ENCODE peak calls at places on chromosomes 1 and 21, in five cellular contexts. V is IMR-90, L is brain microvascular endothelial cell, K is heart left ventricle, P is foreskin fibroblast. T is an unnamed sample.
A peak's percentile ranks its signal among the peaks of the same experiment; 100 is the strongest.

GRCh38 chr1:48644950-48645605 is 131.6 kb downstream of the BEND5 start:
- DNase-seq in V (no peak), L (no peak), K (no peak), P (no peak), T (no peak)

GRCh38 chr1:116826818-116827606 is 72.8 kb downstream of the CD2 start:
- DNase-seq in V (peak; percentile 7), L (peak; percentile 64), K (no peak), P (no peak), T (no peak)

GRCh38 chr1:63294797-63295594 is 27.4 kb upstream of the FOXD3 start:
- DNase-seq in V (no peak), L (no peak), K (no peak), P (no peak), T (no peak)

GRCh38 chr1:85576642-85577420 is 3.7 kb upstream of the CCN1 start:
- DNase-seq in V (peak; percentile 88), L (peak; percentile 87), K (peak; percentile 90), P (peak; percentile 93), T (peak; percentile 88)

GRCh38 chr1:30744060-30744756 is 13.4 kb downstream of the LAPTM5 start:
- DNase-seq in V (peak; percentile 73), L (no peak), K (no peak), P (peak; percentile 33), T (no peak)

GRCh38 chr1:26717066-26717465 is 21.3 kb downstream of the ARID1A start:
- DNase-seq in V (no peak), L (no peak), K (no peak), P (no peak), T (no peak)

GRCh38 chr1:165063181-165063955 is 293.1 kb downstream of the LMX1A start:
- DNase-seq in V (no peak), L (no peak), K (no peak), P (no peak), T (no peak)

GRCh38 chr1:94471271-94471670 is 53.1 kb downstream of the ABCD3 start:
- DNase-seq in V (no peak), L (no peak), K (no peak), P (no peak), T (no peak)

GRCh38 chr1:90616395-90616794 is 100.7 kb downstream of the BARHL2 start:
- DNase-seq in V (no peak), L (peak; percentile 5), K (no peak), P (no peak), T (no peak)

GRCh38 chr1:208177656-208178055 is 66.5 kb downstream of the PLXNA2 start:
- DNase-seq in V (no peak), L (no peak), K (no peak), P (no peak), T (peak; percentile 54)

GRCh38 chr21:37712204-37712934 is 203.9 kb downstream of the KCNJ6 start:
- DNase-seq in V (peak; percentile 73), L (peak; percentile 71), K (peak; percentile 68), P (peak; percentile 63), T (peak; percentile 63)

DNA sequence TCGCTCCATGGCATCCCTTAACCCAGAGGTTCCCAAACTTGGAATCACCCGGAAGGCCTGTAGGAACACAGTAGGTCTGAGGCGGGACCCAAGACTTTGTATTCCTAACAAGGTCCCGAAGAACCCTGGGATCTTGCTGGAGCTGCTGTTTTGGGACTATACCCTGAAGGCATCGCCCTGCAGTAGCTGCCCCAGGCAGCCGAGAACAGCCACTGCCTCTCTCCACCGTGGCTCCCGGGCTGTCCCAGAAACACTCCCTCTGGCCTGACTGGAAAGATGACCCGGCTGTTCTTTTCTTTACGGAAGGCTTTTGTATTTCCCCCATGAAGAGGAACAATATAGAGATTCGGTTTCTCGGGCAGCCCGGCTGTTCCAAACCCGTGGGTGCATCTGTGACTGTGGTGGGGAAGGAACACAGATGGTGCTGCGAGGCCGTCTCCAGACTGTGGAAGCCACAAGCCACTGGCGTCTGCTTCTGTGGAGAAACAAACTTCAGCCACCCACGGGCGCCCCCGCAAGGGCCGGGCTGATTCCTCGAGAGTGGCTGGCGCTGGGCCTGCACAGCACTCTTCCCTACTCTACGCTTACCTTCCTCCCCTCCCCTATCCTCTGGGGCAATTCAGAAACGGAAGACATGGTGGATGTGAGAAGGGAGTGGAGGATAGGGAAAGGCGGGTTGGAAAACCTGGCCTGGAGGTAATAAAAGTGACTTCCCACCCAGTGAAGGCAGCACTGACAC is 33.8 kb upstream of the VASH2 start:
- DNase-seq in V (peak; percentile 22), L (no peak), K (peak; percentile 54), P (peak; percentile 5), T (peak; percentile 44)
- TF ChIP-seq CTCF in V (no peak), L (peak; percentile 10), K (no peak), P (no peak), T (no peak)

GRCh38 chr1:18956189-18957135 is at the start of gene IFFO2:
- DNase-seq in V (peak; percentile 90), L (peak; percentile 89), K (peak; percentile 98), P (peak; percentile 92), T (peak; percentile 98)
- H3K4me3 ChIP-seq in V (peak within 1 kb of the TSS; percentile 95), L (peak within 1 kb of the TSS; percentile 74), K (peak within 1 kb of the TSS; percentile 67), P (peak within 1 kb of the TSS; percentile 78), T (peak within 1 kb of the TSS; percentile 83)

DNA sequence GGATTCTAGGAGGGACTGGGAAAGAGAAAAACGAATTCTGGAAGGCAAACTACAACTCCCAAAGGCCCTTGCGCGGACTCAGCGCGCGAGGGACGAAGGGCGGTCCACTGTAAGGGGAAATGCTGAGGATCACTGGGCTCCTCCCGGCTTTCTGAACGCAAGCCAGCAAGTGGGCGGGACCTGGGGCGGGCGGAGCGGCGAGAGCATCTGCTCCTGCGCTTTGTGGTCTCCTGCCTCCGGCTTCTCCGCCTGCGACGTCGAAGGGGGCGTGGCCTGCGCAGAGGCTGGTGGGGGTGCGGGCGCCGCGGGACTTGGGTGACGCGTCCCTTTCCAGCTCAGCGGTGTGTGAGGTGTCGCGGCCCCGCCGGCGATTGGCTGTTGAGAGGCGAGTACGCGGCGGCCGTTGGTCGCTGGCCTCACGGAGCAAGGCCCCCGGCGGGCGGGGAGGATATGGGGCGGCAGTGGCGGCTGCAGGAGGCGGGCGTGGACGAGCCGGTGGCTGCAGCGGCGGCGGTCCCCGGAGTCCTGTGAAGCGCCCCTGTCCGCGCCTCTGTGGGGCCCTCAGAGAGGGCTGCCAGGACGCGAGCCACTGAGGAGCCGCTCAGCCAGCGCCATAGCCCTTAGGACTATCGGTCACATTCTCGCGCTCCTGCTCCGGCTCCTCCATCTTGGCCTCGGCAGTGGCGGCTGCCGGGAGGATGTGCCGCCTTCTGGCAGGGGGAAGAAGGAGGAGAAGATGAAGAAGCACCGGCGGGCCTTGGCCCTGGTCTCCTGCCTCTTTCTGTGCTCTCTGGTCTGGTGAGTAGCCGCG is at the start of gene SUCO:
- DNase-seq in V (peak; percentile 99), L (peak; percentile 99), K (peak; percentile 99), P (peak; percentile 100), T (peak; percentile 100)
- TF ChIP-seq CTCF in V (no peak), L (peak; percentile 30), K (peak; percentile 7), P (no peak), T (no peak)

DNA sequence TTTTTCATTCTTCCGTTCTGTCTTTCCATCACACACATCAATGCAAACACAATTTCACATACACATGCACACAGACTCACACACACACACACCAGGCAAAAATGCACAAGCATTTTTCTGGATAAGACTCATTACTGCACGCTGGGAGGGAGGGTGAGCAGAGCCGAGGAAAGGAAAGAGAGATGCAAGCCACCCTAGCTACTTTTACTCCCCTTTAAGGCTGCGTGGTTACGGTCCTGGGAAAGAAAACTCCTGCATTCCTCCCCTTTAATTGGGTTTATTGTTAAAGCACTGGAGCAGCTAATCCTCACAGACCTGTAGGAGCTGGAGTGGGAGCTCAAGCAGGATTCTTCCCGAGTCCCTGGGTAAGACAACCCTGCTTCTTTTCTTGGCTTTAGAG is at the start of gene CAMK1G:
- DNase-seq in V (peak; percentile 80), L (peak; percentile 53), K (no peak), P (peak; percentile 43), T (no peak)
- H3K4me3 ChIP-seq in V (peak within 1 kb of the TSS; percentile 48), L (peak within 1 kb of the TSS; percentile 34), K (no peak within 1 kb of the TSS), P (peak within 1 kb of the TSS; percentile 30), T (no peak within 1 kb of the TSS)

DNA sequence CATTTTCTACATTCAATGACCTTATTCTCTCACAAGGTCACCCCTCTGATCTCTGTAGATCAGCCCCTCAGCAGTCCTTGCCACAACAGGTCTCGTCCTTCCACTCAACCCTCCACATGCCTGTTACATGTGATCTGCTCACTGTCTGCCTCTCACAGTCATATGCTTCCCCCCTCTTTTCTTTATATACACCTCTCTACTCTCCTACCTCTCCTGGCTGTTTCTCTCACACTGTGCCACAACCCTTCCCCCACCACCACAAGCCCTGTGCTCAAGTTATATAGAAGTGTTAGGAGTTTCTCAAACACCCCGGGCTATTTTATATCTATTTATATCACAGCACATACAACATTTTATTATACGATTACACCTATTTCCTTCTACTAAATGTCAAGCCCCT is 12.6 kb downstream of the B3GALNT2 start:
- DNase-seq in V (no peak), L (no peak), K (no peak), P (no peak), T (no peak)
- TF ChIP-seq CTCF in V (no peak), L (no peak), K (no peak), P (no peak), T (no peak)

GRCh38 chr1:1943834-1944570 is 24.9 kb upstream of the TMEM52 start:
- DNase-seq in V (no peak), L (peak; percentile 22), K (no peak), P (peak; percentile 23), T (no peak)
- H3K4me3 ChIP-seq in V (no peak overlapping the region), L (no peak overlapping the region), K (no peak overlapping the region), P (no peak overlapping the region), T (no peak overlapping the region)

DNA sequence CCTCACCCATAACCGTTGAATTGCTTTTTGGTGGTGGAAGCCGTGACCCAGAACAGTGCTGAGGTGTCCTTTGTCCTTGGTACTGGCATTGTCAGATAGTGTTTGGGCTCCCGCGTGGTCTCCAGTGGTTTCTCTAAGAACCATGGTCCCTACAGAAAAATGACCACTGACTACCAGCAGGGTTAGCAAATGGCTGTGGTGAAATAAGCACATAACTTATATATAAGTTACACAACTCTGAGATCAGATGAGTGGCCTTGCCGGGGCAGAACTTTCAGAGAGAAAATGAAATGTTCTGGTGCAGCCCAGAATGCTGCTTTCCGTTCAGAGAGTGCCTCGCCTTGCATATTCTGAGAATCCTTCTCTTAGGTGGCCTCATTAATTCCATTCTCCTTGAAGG is 5.0 kb downstream of the SLC37A1 start:
- DNase-seq in V (no peak), L (no peak), K (no peak), P (no peak), T (no peak)
- TF ChIP-seq CTCF in V (no peak), L (no peak), K (no peak), P (no peak), T (no peak)

GRCh38 chr21:33916200-33916567 is 580 bp upstream of the ATP5PO start:
- DNase-seq in V (no peak), L (no peak), K (no peak), P (no peak), T (no peak)
- H3K4me3 ChIP-seq in V (peak overlapping the region; percentile 40), L (peak overlapping the region; percentile 82), K (peak overlapping the region; percentile 24), P (peak overlapping the region; percentile 94), T (peak overlapping the region; percentile 52)

GRCh38 chr1:108560430-108561144 is 687 bp downstream of the EEIG2 start:
- DNase-seq in V (peak; percentile 51), L (peak; percentile 59), K (peak; percentile 69), P (peak; percentile 39), T (peak; percentile 36)
- TF ChIP-seq CTCF in V (no peak), L (peak; percentile 49), K (no peak), P (no peak), T (no peak)

GRCh38 chr1:38376577-38376976 is 330.0 kb upstream of the POU3F1 start:
- DNase-seq in V (no peak), L (no peak), K (no peak), P (no peak), T (no peak)
- H3K4me3 ChIP-seq in V (no peak overlapping the region), L (no peak overlapping the region), K (no peak overlapping the region), P (no peak overlapping the region), T (no peak overlapping the region)